ENCODE peak calls at places on chromosomes 7 and 10, in seven cellular contexts. P, H, W, T, V, I and E are unnamed samples.

GRCh38 chr7:29471444-29472138 is 92.0 kb upstream of the PRR15 start:
- DNase-seq in T (no peak), H (no peak), V (no peak), I (no peak), W (peak; percentile 69), P (no peak), E (no peak)

GRCh38 chr7:155669717-155670505 is 25.4 kb downstream of the RBM33 start:
- DNase-seq in W (no peak), P (no peak), I (peak; percentile 39), T (no peak), V (no peak), H (peak; percentile 9), E (peak; percentile 40)

GRCh38 chr7:157404845-157405481 is 68.2 kb downstream of the DNAJB6 start:
- DNase-seq in V (no peak), H (no peak), T (peak; percentile 95), I (peak; percentile 82), W (no peak), P (no peak), E (peak; percentile 50)

GRCh38 chr10:32036922-32037321 is 19.3 kb downstream of the KIF5B start:
- DNase-seq in P (no peak), H (no peak), I (no peak), W (no peak), V (no peak), T (no peak), E (no peak)

GRCh38 chr10:100652406-100653130 is 92.8 kb upstream of the PAX2 start:
- DNase-seq in H (no peak), I (no peak), P (no peak), T (no peak), V (no peak), W (no peak), E (no peak)

GRCh38 chr10:31929260-31929985 is 792 bp upstream of the ARHGAP12 start:
- DNase-seq in W (peak; percentile 77), V (no peak), I (no peak), T (peak; percentile 81), H (no peak), P (no peak), E (peak; percentile 7)

GRCh38 chr10:28249512-28249911 is 53.4 kb downstream of the MPP7 start:
- DNase-seq in H (no peak), I (no peak), V (no peak), P (no peak), W (no peak), T (no peak), E (no peak)

GRCh38 chr7:44645696-44646095 is 39.3 kb downstream of the OGDH start:
- DNase-seq in V (no peak), I (no peak), T (no peak), P (no peak), H (no peak), W (no peak), E (no peak)

GRCh38 chr7:32761451-32762320 is 129.9 kb downstream of the KBTBD2 start:
- DNase-seq in H (no peak), I (peak; percentile 30), W (no peak), V (no peak), T (no peak), P (no peak), E (no peak)

GRCh38 chr7:35760082-35760770 is 40.6 kb upstream of the SEPTIN7 start:
- DNase-seq in T (no peak), P (no peak), I (no peak), V (no peak), H (no peak), W (no peak), E (no peak)
- TF ChIP-seq JUND in T (no peak), P (no peak), I (no peak), V (no peak), H (no peak), W (no peak), E (no peak)

DNA sequence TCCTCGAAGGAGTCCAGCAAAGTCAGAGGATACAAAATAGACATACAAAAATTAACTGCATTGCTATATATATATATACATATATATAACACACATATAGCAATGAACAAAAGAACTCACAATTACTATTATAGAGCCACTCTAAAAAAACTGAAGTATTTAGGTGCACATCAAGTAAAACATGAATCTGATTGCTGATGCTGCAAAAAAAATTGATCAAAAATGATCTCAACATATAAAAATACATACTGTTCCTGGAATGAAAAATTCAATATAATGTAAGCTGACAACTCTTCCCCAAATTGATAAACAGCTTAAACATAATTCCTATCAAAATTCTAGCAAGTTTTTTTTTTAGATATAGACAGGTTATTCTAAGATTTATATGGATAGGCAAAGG is 126.8 kb downstream of the ALOX5 start:
- DNase-seq in P (no peak), V (no peak), H (no peak), I (no peak), W (no peak), T (no peak), E (no peak)
- TF ChIP-seq JUND in P (no peak), V (no peak), H (no peak), I (no peak), W (no peak), T (no peak), E (no peak)

GRCh38 chr7:27183682-27184341 is 1.2 kb downstream of the HOXA11 start:
- DNase-seq in H (no peak), I (peak; percentile 75), V (no peak), W (no peak), T (no peak), P (no peak), E (peak; percentile 79)

GRCh38 chr7:27182861-27183681 is 2.0 kb downstream of the HOXA11 start:
- DNase-seq in I (peak; percentile 55), H (no peak), V (no peak), P (no peak), T (no peak), W (no peak), E (no peak)

GRCh38 chr7:27185013-27185707 is at the start of gene HOXA11:
- DNase-seq in T (no peak), I (no peak), W (no peak), V (no peak), P (no peak), H (no peak), E (no peak)

GRCh38 chr7:27185708-27186449 is 847 bp upstream of the HOXA11 start:
- DNase-seq in W (no peak), V (no peak), I (no peak), T (no peak), P (no peak), H (no peak), E (no peak)

DNA sequence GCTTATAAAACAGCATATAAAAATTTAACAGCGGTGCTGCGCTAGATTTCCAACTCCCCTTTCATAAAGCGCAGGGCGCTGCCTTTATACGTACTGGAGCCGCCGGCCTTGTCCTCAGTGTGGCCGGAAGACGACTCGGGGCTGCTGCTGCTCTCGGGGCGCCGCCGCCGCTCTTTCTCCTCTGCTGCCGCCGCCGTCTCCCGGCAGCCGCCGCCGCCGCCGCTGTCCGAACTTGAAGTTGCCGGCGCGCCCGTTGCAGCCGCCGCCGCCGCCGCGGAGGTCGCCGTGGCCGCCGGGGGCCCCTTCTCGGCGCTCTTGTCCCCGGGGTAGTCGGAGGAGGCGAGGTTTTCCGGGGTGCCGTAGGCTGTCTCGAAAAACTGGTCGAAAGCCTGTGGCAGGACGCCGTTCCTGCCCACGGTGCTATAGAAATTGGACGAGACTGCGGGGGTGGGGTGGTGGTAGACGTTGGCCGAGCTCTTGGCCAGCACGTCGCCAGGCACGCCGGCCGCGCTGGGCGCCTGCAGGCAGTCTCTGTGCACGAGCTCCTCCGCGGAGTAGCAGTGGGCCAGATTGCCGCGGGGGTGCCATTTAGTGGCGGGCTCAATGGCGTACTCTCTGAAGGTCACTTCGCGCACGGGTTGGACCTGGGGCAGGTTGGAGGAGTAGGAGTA is 555 bp downstream of the HOXA11 start:
- DNase-seq in H (no peak), T (no peak), W (no peak), I (peak; percentile 71), P (no peak), V (no peak), E (no peak)
- TF ChIP-seq JUND in H (no peak), T (no peak), W (no peak), I (no peak), P (no peak), V (no peak), E (no peak)

GRCh38 chr7:126005064-126005463 is 1075.4 kb upstream of the POT1 start:
- DNase-seq in P (no peak), I (no peak), W (no peak), T (no peak), V (no peak), H (no peak), E (no peak)

DNA sequence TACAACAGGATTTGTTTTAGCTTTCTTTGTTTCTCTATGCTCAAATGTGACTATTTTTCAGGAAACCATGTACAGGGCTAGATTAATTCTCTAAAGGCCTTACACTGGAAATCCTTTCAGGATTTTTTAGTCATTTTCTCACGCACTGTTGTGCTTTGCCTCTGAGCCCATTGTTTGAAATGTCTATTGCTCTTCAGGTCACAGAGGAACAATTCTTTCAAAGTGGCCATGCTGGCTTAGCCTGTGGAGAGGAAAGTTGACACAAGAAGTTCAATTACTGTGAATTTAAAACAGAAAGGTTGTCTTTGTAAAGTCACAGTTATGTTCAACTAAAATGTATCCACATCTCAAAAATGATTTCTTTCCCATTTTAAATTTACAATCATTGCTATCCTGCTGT is 1071.7 kb upstream of the POT1 start:
- DNase-seq in T (no peak), V (no peak), H (no peak), I (no peak), W (no peak), P (no peak), E (no peak)
- TF ChIP-seq JUND in T (no peak), V (no peak), H (no peak), I (no peak), W (no peak), P (no peak), E (no peak)

DNA sequence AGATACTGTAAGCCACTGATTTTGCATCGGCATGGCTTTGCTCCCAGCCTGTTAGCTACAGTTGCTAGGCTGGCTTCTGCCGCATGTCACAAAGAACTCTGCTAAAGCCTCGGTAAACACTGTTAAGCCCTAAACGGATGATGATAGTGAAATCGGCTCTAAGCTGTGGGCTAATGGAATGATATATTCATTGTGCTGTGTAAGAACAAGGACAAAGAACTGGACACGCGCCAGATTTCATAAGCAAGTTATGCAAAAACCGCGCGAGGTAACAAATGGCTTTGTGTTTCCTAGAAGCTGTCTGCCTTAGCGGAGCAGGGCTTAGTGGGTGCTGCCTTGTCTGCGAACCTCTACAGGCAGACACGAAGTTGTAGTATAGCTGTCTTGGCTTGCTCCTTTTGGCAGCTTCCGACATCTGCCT is 331.3 kb upstream of the COBL start:
- DNase-seq in H (no peak), I (peak; percentile 36), V (no peak), W (peak; percentile 49), P (no peak), T (no peak), E (no peak)
- TF ChIP-seq JUND in H (no peak), I (no peak), V (no peak), W (no peak), P (no peak), T (no peak), E (no peak)